ENCODE peak calls at places on chromosomes 6 and 20, in four cellular contexts. One of them, this sample, is unnamed.
A peak's percentile ranks its signal among the peaks of the same experiment; 100 is the strongest.

GRCh38 chr20:57660510-57661199 is 40.4 kb upstream of the ZBP1 start:
- DNase-seq in GM23248: no peak
- DNase-seq in upper lobe of right lung: peak; percentile 43
- DNase-seq in transverse colon: peak; percentile 3
- DNase-seq in this sample: no peak

GRCh38 chr6:97069363-97069762 is 144.8 kb downstream of the KLHL32 start:
- DNase-seq in GM23248: no peak
- DNase-seq in upper lobe of right lung: no peak
- DNase-seq in transverse colon: no peak
- DNase-seq in this sample: no peak

GRCh38 chr20:346640-347316 is at the start of gene NRSN2:
- DNase-seq in GM23248: peak; percentile 83
- DNase-seq in upper lobe of right lung: peak; percentile 83
- DNase-seq in transverse colon: peak; percentile 61
- DNase-seq in this sample: peak; percentile 72

GRCh38 chr6:26033132-26033941 is 53.9 kb upstream of the HFE start:
- DNase-seq in GM23248: peak; percentile 94
- DNase-seq in upper lobe of right lung: peak; percentile 79
- DNase-seq in transverse colon: peak; percentile 62
- DNase-seq in this sample: peak; percentile 64

GRCh38 chr6:29424168-29424567 is 9.4 kb downstream of the OR12D1 start:
- DNase-seq in GM23248: no peak
- DNase-seq in upper lobe of right lung: no peak
- DNase-seq in transverse colon: no peak
- DNase-seq in this sample: no peak

GRCh38 chr6:165059032-165059431 is 250.4 kb downstream of the C6orf118 start:
- DNase-seq in GM23248: peak; percentile 45
- DNase-seq in upper lobe of right lung: no peak
- DNase-seq in transverse colon: no peak
- DNase-seq in this sample: no peak

GRCh38 chr20:51272392-51272791 is 249.5 kb upstream of the KCNG1 start:
- DNase-seq in GM23248: peak; percentile 53
- DNase-seq in upper lobe of right lung: no peak
- DNase-seq in transverse colon: no peak
- DNase-seq in this sample: no peak

GRCh38 chr6:154542747-154543146 is 32.3 kb upstream of the CNKSR3 start:
- DNase-seq in GM23248: no peak
- DNase-seq in upper lobe of right lung: no peak
- DNase-seq in transverse colon: no peak
- DNase-seq in this sample: no peak

GRCh38 chr20:39910536-39910935 is 778.5 kb downstream of the MAFB start:
- DNase-seq in GM23248: no peak
- DNase-seq in upper lobe of right lung: no peak
- DNase-seq in transverse colon: peak; percentile 10
- DNase-seq in this sample: no peak

GRCh38 chr6:39377530-39377929 is 55.0 kb upstream of the KCNK16 start:
- DNase-seq in GM23248: peak; percentile 88
- DNase-seq in upper lobe of right lung: no peak
- DNase-seq in transverse colon: peak; percentile 73
- DNase-seq in this sample: peak; percentile 44

GRCh38 chr20:17108896-17109295 is 117.9 kb upstream of the PCSK2 start:
- DNase-seq in GM23248: no peak
- DNase-seq in upper lobe of right lung: no peak
- DNase-seq in transverse colon: no peak
- DNase-seq in this sample: no peak

GRCh38 chr20:37267684-37268313 is 6.2 kb upstream of the GHRH start:
- DNase-seq in GM23248: no peak
- DNase-seq in upper lobe of right lung: no peak
- DNase-seq in transverse colon: no peak
- DNase-seq in this sample: no peak

GRCh38 chr6:20191951-20192350 is 20.3 kb downstream of the MBOAT1 start:
- DNase-seq in GM23248: no peak
- DNase-seq in upper lobe of right lung: no peak
- DNase-seq in transverse colon: no peak
- DNase-seq in this sample: no peak

GRCh38 chr6:16319813-16320532 is 81.6 kb downstream of the GMPR start:
- DNase-seq in GM23248: peak; percentile 99
- DNase-seq in upper lobe of right lung: no peak
- DNase-seq in transverse colon: peak; percentile 41
- DNase-seq in this sample: peak; percentile 45

GRCh38 chr20:23419995-23420901 is 1.0 kb downstream of the NAPB start:
- DNase-seq in GM23248: peak; percentile 84
- DNase-seq in upper lobe of right lung: peak; percentile 81
- DNase-seq in transverse colon: peak; percentile 57
- DNase-seq in this sample: peak; percentile 23

GRCh38 chr6:14549319-14549770 is 431.8 kb downstream of the CD83 start:
- DNase-seq in GM23248: no peak
- DNase-seq in upper lobe of right lung: no peak
- DNase-seq in transverse colon: peak; percentile 79
- DNase-seq in this sample: no peak

GRCh38 chr6:166307082-166307980 is 861 bp downstream of the PRR18 start:
- DNase-seq in GM23248: peak; percentile 39
- DNase-seq in upper lobe of right lung: no peak
- DNase-seq in transverse colon: no peak
- DNase-seq in this sample: peak; percentile 50

GRCh38 chr6:169084067-169084466 is 169.6 kb downstream of the THBS2 start:
- DNase-seq in GM23248: no peak
- DNase-seq in upper lobe of right lung: no peak
- DNase-seq in transverse colon: no peak
- DNase-seq in this sample: no peak

GRCh38 chr6:51384736-51385135 is 566.1 kb downstream of the TFAP2B start:
- DNase-seq in GM23248: no peak
- DNase-seq in upper lobe of right lung: no peak
- DNase-seq in transverse colon: no peak
- DNase-seq in this sample: no peak

GRCh38 chr6:2734517-2735076 is 16.1 kb downstream of the MYLK4 start:
- DNase-seq in GM23248: peak; percentile 48
- DNase-seq in upper lobe of right lung: no peak
- DNase-seq in transverse colon: no peak
- DNase-seq in this sample: no peak

GRCh38 chr6:34182751-34183531 is 37.1 kb upstream of the GRM4 start:
- DNase-seq in GM23248: no peak
- DNase-seq in upper lobe of right lung: peak; percentile 63
- DNase-seq in transverse colon: peak; percentile 36
- DNase-seq in this sample: no peak

GRCh38 chr6:162541019-162541601 is 186.5 kb downstream of the PRKN start:
- DNase-seq in GM23248: no peak
- DNase-seq in upper lobe of right lung: no peak
- DNase-seq in transverse colon: no peak
- DNase-seq in this sample: no peak

GRCh38 chr6:122620428-122620827 is 10.2 kb downstream of the PKIB start:
- DNase-seq in GM23248: no peak
- DNase-seq in upper lobe of right lung: no peak
- DNase-seq in transverse colon: no peak
- DNase-seq in this sample: no peak

GRCh38 chr20:34043025-34043424 is 49.3 kb downstream of the RALY start:
- DNase-seq in GM23248: no peak
- DNase-seq in upper lobe of right lung: no peak
- DNase-seq in transverse colon: no peak
- DNase-seq in this sample: no peak

GRCh38 chr20:57809661-57810172 is 99.9 kb upstream of the PMEPA1 start:
- DNase-seq in GM23248: peak; percentile 10
- DNase-seq in upper lobe of right lung: peak; percentile 65
- DNase-seq in transverse colon: no peak
- DNase-seq in this sample: peak; percentile 82

GRCh38 chr6:168778201-168778600 is 337.2 kb downstream of the SMOC2 start:
- DNase-seq in GM23248: peak; percentile 11
- DNase-seq in upper lobe of right lung: no peak
- DNase-seq in transverse colon: no peak
- DNase-seq in this sample: no peak

GRCh38 chr6:160060221-160060620 is 61.4 kb upstream of the SLC22A1 start:
- DNase-seq in GM23248: no peak
- DNase-seq in upper lobe of right lung: no peak
- DNase-seq in transverse colon: no peak
- DNase-seq in this sample: no peak

GRCh38 chr6:42017021-42017643 is 33.2 kb upstream of the TAF8 start:
- DNase-seq in GM23248: peak; percentile 82
- DNase-seq in upper lobe of right lung: no peak
- DNase-seq in transverse colon: no peak
- DNase-seq in this sample: peak; percentile 23

DNA sequence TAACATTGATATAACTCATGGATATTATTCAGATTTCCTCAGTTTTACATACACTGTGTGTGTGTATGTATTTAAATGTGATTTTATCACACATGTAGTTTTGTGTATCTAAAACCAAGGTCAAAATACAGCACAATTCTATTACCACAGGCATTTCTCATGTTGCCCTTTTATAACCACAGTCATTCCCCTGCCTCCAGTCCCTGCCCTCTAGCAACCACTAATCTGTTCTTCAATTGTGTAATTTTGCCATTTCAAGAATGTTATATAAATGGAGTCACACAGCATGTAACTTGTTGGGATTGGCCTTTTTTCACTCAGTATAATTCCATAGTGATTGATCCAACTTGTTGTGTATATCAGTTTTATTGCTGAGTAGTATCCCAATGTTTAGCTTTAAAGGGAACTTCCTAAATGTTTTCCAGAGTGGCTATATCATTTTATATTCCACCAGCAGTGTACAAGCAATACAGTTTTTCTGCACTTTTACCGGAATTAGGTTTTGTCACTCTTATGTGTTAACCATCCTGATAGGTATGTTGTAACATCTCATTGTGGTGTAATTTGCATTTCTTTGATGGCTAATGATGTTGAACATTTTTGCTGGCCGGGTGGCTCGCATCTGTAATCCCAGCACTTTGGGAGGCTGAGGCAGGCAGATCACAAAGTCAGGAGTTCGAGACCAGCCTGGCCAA is 338.2 kb downstream of the SOX4 start:
- DNase-seq in GM23248: peak; percentile 62
- DNase-seq in upper lobe of right lung: no peak
- DNase-seq in transverse colon: no peak
- DNase-seq in this sample: no peak
- H3K9me3 ChIP-seq in GM23248: no peaks in the 10 kb centered on the region
- H3K9me3 ChIP-seq in upper lobe of right lung: no peaks in the 10 kb centered on the region
- H3K9me3 ChIP-seq in transverse colon: peaks cover 3% of the 10 kb centered on the region
- H3K9me3 ChIP-seq in this sample: no peaks in the 10 kb centered on the region

DNA sequence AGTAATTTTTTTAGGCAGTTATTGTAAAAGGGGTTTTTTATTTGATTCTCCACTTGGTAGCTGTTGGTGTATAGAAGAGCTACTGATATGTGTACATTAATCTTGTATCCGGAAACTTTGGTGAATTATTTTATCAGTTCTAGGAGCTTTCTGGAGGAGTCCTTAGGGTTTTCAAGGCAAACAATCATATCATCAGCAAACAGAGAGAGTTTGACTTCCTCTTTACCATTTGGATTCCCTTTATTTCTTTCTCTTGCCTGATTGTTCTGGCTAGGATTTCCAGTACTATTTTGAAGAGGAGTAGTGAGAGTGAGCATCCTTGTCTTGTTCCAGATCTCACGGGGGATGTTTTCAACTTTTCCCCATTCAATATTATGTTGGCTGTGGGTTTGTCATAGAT is 28.0 kb upstream of the TNFAIP3 start:
- DNase-seq in GM23248: no peak
- DNase-seq in upper lobe of right lung: no peak
- DNase-seq in transverse colon: no peak
- DNase-seq in this sample: no peak
- H3K9me3 ChIP-seq in GM23248: no peaks in the 10 kb centered on the region
- H3K9me3 ChIP-seq in upper lobe of right lung: no peaks in the 10 kb centered on the region
- H3K9me3 ChIP-seq in transverse colon: no peaks in the 10 kb centered on the region
- H3K9me3 ChIP-seq in this sample: no peaks in the 10 kb centered on the region

DNA sequence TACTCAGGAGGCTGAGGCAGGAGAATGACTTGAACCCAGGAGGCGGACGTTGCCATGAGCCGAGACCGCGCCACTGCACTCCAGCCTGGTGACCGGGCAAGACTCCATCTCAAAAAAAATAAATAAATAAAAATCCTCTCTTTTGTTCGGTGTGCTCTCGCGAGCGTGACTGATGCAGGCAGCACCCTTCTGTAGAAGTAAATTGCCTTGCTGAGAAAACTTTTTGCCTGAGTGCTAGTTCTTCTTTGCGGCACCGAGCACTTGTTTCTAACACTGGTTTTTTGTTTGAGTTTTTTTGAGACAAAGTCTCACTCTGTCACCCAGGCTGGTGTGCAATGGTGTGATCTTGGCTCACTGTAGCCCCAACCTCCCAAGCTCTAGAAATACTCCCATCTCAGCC is 30.5 kb downstream of the PLN start:
- DNase-seq in GM23248: peak; percentile 26
- DNase-seq in upper lobe of right lung: no peak
- DNase-seq in transverse colon: no peak
- DNase-seq in this sample: no peak
- H3K9me3 ChIP-seq in GM23248: peaks cover 4% of the 10 kb centered on the region
- H3K9me3 ChIP-seq in upper lobe of right lung: peaks cover 25% of the 10 kb centered on the region
- H3K9me3 ChIP-seq in transverse colon: peaks cover 21% of the 10 kb centered on the region
- H3K9me3 ChIP-seq in this sample: no peaks in the 10 kb centered on the region

GRCh38 chr6:156280131-156280530 is 497.0 kb upstream of the ARID1B start:
- DNase-seq in GM23248: no peak
- DNase-seq in upper lobe of right lung: no peak
- DNase-seq in transverse colon: no peak
- DNase-seq in this sample: peak; percentile 86
- H3K9me3 ChIP-seq in GM23248: no peaks in the 10 kb centered on the region
- H3K9me3 ChIP-seq in upper lobe of right lung: no peaks in the 10 kb centered on the region
- H3K9me3 ChIP-seq in transverse colon: no peaks in the 10 kb centered on the region
- H3K9me3 ChIP-seq in this sample: no peaks in the 10 kb centered on the region

DNA sequence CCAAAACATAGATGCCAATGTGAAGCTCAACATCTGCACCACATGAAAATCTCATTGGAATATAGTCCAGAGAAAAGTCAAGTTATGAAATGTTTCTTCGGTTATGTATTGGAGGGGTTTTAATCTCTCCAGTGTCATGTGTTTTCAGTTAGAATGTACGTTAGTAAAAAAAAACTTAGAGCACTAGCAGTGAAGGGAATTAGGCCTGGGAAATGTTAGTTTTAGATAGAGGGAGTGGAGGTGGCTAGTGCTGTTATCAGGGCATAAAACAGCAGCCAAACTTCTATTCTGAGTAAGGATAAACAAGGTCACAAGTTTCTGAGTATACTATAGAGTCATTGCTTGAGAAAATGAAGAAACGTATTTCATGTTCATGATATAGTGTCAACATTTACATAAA is 42.9 kb downstream of the HDGFL1 start:
- DNase-seq in GM23248: no peak
- DNase-seq in upper lobe of right lung: no peak
- DNase-seq in transverse colon: no peak
- DNase-seq in this sample: no peak
- H3K9me3 ChIP-seq in GM23248: no peaks in the 10 kb centered on the region
- H3K9me3 ChIP-seq in upper lobe of right lung: no peaks in the 10 kb centered on the region
- H3K9me3 ChIP-seq in transverse colon: no peaks in the 10 kb centered on the region
- H3K9me3 ChIP-seq in this sample: no peaks in the 10 kb centered on the region

DNA sequence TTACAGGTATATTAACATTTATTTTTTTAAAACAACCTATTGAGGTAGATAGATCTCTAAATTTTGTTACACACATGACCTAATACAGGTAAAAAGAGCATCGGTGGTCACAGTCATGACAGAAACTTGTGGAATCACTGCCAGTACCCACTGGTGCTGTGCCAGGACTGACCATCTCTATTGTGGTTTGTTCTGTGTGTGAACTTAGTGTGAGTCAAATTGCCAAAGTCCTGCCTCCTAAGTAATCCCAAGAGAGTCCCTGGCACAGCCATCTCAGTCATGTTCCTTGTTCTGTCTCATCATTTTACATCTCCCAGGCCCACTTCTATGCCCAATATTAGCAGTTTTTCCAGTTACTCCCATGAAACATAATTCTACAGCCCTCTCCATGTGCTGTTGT is 21.4 kb downstream of the GSTA2 start:
- DNase-seq in GM23248: peak; percentile 55
- DNase-seq in upper lobe of right lung: no peak
- DNase-seq in transverse colon: no peak
- DNase-seq in this sample: no peak
- H3K9me3 ChIP-seq in GM23248: no peaks in the 10 kb centered on the region
- H3K9me3 ChIP-seq in upper lobe of right lung: no peaks in the 10 kb centered on the region
- H3K9me3 ChIP-seq in transverse colon: no peaks in the 10 kb centered on the region
- H3K9me3 ChIP-seq in this sample: no peaks in the 10 kb centered on the region